ENCODE peak calls at places on chromosomes 6 and 20, in six cellular contexts. H, J, L, U, Q and P are unnamed samples.

GRCh38 chr20:44700306-44700705 is 14.9 kb upstream of the CCN5 start:
- DNase-seq in H (no peak), J (no peak), L (no peak), U (no peak), Q (no peak), P (no peak)

GRCh38 chr6:33343953-33344611 is 26.5 kb upstream of the ZBTB22 start:
- DNase-seq in H (no peak), J (no peak), L (no peak), U (no peak), Q (no peak), P (no peak)

GRCh38 chr6:13455604-13456003 is 31.8 kb downstream of the GFOD1 start:
- DNase-seq in H (no peak), J (no peak), L (no peak), U (no peak), Q (no peak), P (no peak)

GRCh38 chr6:33160728-33161323 is 31.4 kb downstream of the COL11A2 start:
- DNase-seq in H (peak; percentile 89), J (peak; percentile 52), L (peak; percentile 95), U (peak; percentile 84), Q (peak; percentile 89), P (peak; percentile 58)

GRCh38 chr6:33851959-33852358 is 48.2 kb upstream of the MLN start:
- DNase-seq in H (peak; percentile 48), J (peak; percentile 31), L (no peak), U (no peak), Q (no peak), P (no peak)

GRCh38 chr6:89297695-89298351 is 17.3 kb downstream of the GABRR2 start:
- DNase-seq in H (peak; percentile 94), J (peak; percentile 94), L (peak; percentile 98), U (peak; percentile 99), Q (peak; percentile 98), P (peak; percentile 95)

GRCh38 chr6:158233214-158233795 is 65.2 kb downstream of the GTF2H5 start:
- DNase-seq in H (peak; percentile 12), J (no peak), L (no peak), U (no peak), Q (no peak), P (peak; percentile 11)

GRCh38 chr6:38103921-38104320 is 284.4 kb downstream of the ZFAND3 start:
- DNase-seq in H (no peak), J (no peak), L (no peak), U (no peak), Q (no peak), P (no peak)

GRCh38 chr20:25005220-25005619 is 12.7 kb upstream of the APMAP start:
- DNase-seq in H (peak; percentile 39), J (no peak), L (no peak), U (peak; percentile 4), Q (peak; percentile 19), P (no peak)

GRCh38 chr20:61895016-61895415 is 170.7 kb downstream of the TAF4 start:
- DNase-seq in H (peak; percentile 13), J (no peak), L (no peak), U (no peak), Q (no peak), P (no peak)

GRCh38 chr6:91720323-91720722 is 1133.5 kb upstream of the MAP3K7 start:
- DNase-seq in H (no peak), J (no peak), L (no peak), U (no peak), Q (no peak), P (no peak)

GRCh38 chr20:10490706-10491105 is 55.6 kb downstream of the SLX4IP start:
- DNase-seq in H (no peak), J (no peak), L (peak; percentile 22), U (peak; percentile 21), Q (peak; percentile 19), P (no peak)

GRCh38 chr20:43389231-43389630 is 68.5 kb upstream of the SRSF6 start:
- DNase-seq in H (no peak), J (no peak), L (no peak), U (no peak), Q (no peak), P (no peak)

GRCh38 chr6:89084954-89085353 is 4.4 kb downstream of the PNRC1 start:
- DNase-seq in H (peak; percentile 33), J (no peak), L (no peak), U (peak; percentile 24), Q (no peak), P (peak; percentile 56)

GRCh38 chr6:45606831-45607400 is 229.2 kb upstream of the SUPT3H start:
- DNase-seq in H (no peak), J (no peak), L (no peak), U (no peak), Q (no peak), P (no peak)

GRCh38 chr20:13022401-13023170 is 13.8 kb downstream of the SPTLC3 start:
- DNase-seq in H (peak; percentile 91), J (no peak), L (peak; percentile 81), U (peak; percentile 82), Q (peak; percentile 81), P (peak; percentile 52)

GRCh38 chr20:37649017-37649416 is 44.8 kb upstream of the CTNNBL1 start:
- DNase-seq in H (no peak), J (no peak), L (no peak), U (no peak), Q (no peak), P (no peak)

GRCh38 chr6:39289490-39289889 is 24.7 kb downstream of the KCNK17 start:
- DNase-seq in H (peak; percentile 19), J (no peak), L (no peak), U (no peak), Q (no peak), P (no peak)

GRCh38 chr20:34951652-34952051 is 4.0 kb downstream of the GSS start:
- DNase-seq in H (no peak), J (no peak), L (no peak), U (no peak), Q (no peak), P (no peak)

GRCh38 chr6:124676033-124676432 is 286.2 kb upstream of the RNF217 start:
- DNase-seq in H (no peak), J (no peak), L (peak; percentile 81), U (peak; percentile 42), Q (peak; percentile 82), P (peak; percentile 72)

GRCh38 chr6:46838033-46838432 is 44.8 kb downstream of the MEP1A start:
- DNase-seq in H (no peak), J (no peak), L (no peak), U (no peak), Q (no peak), P (no peak)

GRCh38 chr6:27825025-27825823 is 87.0 kb downstream of the OR2B2 start:
- DNase-seq in H (peak; percentile 36), J (no peak), L (no peak), U (no peak), Q (no peak), P (peak; percentile 35)

GRCh38 chr6:297571-298232 is 5.4 kb downstream of the DUSP22 start:
- DNase-seq in H (no peak), J (no peak), L (no peak), U (no peak), Q (no peak), P (no peak)
- H3K9ac ChIP-seq in H (no peak overlapping the region), J (no peak overlapping the region), L (no peak overlapping the region), U (no peak overlapping the region), Q (no peak overlapping the region), P (no peak overlapping the region)

DNA sequence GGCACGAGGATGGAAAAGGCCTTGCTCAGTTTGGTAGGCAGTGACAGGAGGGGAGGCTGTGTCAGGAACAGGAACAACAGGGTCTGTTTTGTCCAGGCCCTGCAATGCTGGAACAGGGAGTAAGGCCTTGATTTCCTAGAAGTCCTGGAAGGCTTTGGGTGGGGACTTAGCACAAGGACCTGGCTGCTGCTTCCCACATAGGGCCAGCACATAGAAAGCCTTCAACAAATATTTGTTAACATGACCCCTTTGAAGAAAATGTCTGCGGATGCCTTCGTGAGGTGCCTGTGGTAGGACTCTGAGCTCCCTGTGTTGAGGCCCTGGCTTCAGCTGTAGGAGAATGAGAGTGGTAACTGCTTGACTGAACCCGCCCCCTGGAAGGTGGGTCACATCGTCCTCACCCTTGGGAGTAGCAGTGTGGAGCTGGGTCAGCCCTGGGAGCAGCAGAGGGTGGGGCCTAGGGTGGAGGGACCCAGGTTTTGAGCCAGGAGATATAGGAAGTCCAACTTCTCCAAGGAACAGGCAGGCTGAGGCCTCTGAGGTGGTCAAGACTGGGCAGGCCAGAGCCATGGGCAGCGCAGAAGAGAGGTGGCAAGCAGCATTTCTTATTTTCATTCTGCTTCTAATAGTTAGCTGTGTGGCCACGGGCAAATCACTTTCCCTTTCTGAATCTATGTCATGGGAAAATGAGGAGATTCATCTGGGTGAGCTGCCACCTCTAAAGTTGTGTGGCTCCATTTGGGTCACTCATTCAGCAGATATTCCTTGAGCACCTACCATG is 50.0 kb downstream of the CNBD2 start:
- DNase-seq in H (no peak), J (no peak), L (no peak), U (no peak), Q (no peak), P (no peak)
- H2AFZ ChIP-seq in H (no peak overlapping the region), J (no peak overlapping the region), L (no peak overlapping the region), U (peak overlapping the region; percentile 77), Q (peak overlapping the region; percentile 76), P (no peak overlapping the region)

GRCh38 chr6:94088870-94089269 is 669.5 kb upstream of the EPHA7 start:
- DNase-seq in H (no peak), J (no peak), L (no peak), U (no peak), Q (no peak), P (no peak)

GRCh38 chr6:94089915-94090314 is 670.6 kb upstream of the EPHA7 start:
- DNase-seq in H (no peak), J (no peak), L (no peak), U (no peak), Q (no peak), P (no peak)
- H3K9me3 ChIP-seq in H (no peaks in the 10 kb centered on the region), J (no peaks in the 10 kb centered on the region), L (no peaks in the 10 kb centered on the region), U (no peaks in the 10 kb centered on the region), Q (no peaks in the 10 kb centered on the region), P (no peaks in the 10 kb centered on the region)

GRCh38 chr6:55953384-55953783 is 78.0 kb upstream of the BMP5 start:
- DNase-seq in H (peak; percentile 76), J (peak; percentile 15), L (peak; percentile 25), U (peak; percentile 74), Q (peak; percentile 86), P (peak; percentile 36)
- H3K9ac ChIP-seq in H (no peak overlapping the region), J (no peak overlapping the region), L (no peak overlapping the region), U (no peak overlapping the region), Q (no peak overlapping the region), P (no peak overlapping the region)

GRCh38 chr6:95978230-95978629 is 37.5 kb upstream of the FUT9 start:
- DNase-seq in H (peak; percentile 80), J (peak; percentile 89), L (no peak), U (no peak), Q (no peak), P (peak; percentile 17)
- H2AFZ ChIP-seq in H (no peak overlapping the region), J (peak overlapping the region; percentile 60), L (no peak overlapping the region), U (no peak overlapping the region), Q (no peak overlapping the region), P (no peak overlapping the region)

GRCh38 chr6:155177369-155177961 is 86.3 kb upstream of the CLDN20 start:
- DNase-seq in H (peak; percentile 83), J (peak; percentile 61), L (peak; percentile 36), U (peak; percentile 76), Q (peak; percentile 85), P (peak; percentile 47)
- H3K9me3 ChIP-seq in H (no peaks in the 10 kb centered on the region), J (no peaks in the 10 kb centered on the region), L (no peaks in the 10 kb centered on the region), U (no peaks in the 10 kb centered on the region), Q (no peaks in the 10 kb centered on the region), P (no peaks in the 10 kb centered on the region)